ENCODE peak calls at places on chromosome 13, in nine cellular contexts. U is psoas muscle; H is ovary; I is mesenchymal stem cell; C is heart right ventricle; W is hepatocyte; E is mammary epithelial cell; B is spleen; P is effector memory CD4-positive, alpha-beta T cell. D is an unnamed sample. For H3K4me1, the result is how much of the 10 kb centered on the place peaks cover.

GRCh38 chr13:40559915-40560314 is 106.5 kb downstream of the FOXO1 start:
- DNase-seq in W (no peak), C (no peak), E (no peak), U (no peak), B (no peak), I (no peak), H (no peak), P (no peak), D (no peak)

GRCh38 chr13:98324105-98324504 is 147.0 kb upstream of the RNF113B start:
- DNase-seq in P (no peak), E (no peak), W (no peak), I (no peak), B (no peak), C (no peak), H (no peak), U (no peak), D (no peak)

GRCh38 chr13:83350569-83350968 is 531.7 kb downstream of the SLITRK1 start:
- DNase-seq in C (no peak), U (no peak), P (no peak), I (no peak), E (peak), W (no peak), B (no peak), H (no peak), D (no peak)

GRCh38 chr13:43054803-43055802 is 31.7 kb downstream of the DNAJC15 start:
- DNase-seq in U (no peak), H (no peak), C (peak), I (peak), P (no peak), E (peak), W (peak), B (no peak), D (peak)

GRCh38 chr13:24180743-24181384 is 20.3 kb downstream of the SPATA13 start:
- DNase-seq in W (no peak), I (peak), H (no peak), U (no peak), B (no peak), P (no peak), C (no peak), E (no peak), D (no peak)

GRCh38 chr13:80237646-80238045 is 103.3 kb downstream of the SPRY2 start:
- DNase-seq in E (no peak), C (no peak), H (no peak), U (no peak), P (no peak), B (no peak), W (no peak), I (peak), D (no peak)

GRCh38 chr13:59680429-59681024 is 483.2 kb downstream of the DIAPH3 start:
- DNase-seq in E (peak), P (no peak), U (no peak), B (no peak), C (no peak), W (no peak), H (no peak), I (peak), D (no peak)

GRCh38 chr13:66805657-66806056 is 424.5 kb downstream of the PCDH9 start:
- DNase-seq in I (no peak), H (no peak), E (no peak), W (no peak), U (no peak), P (no peak), C (no peak), B (no peak), D (peak)

GRCh38 chr13:66994498-66995365 is 235.4 kb downstream of the PCDH9 start:
- DNase-seq in C (no peak), B (peak), P (no peak), U (no peak), I (no peak), W (no peak), H (no peak), E (no peak), D (no peak)

GRCh38 chr13:71054358-71054757 is 812.6 kb downstream of the DACH1 start:
- DNase-seq in W (no peak), U (no peak), B (no peak), C (no peak), I (no peak), E (no peak), H (no peak), P (no peak), D (no peak)

GRCh38 chr13:74575729-74576125 is 441.5 kb upstream of the KLF12 start:
- DNase-seq in H (peak), B (peak), U (peak), W (peak), C (peak), I (peak), E (peak), P (peak), D (peak)

GRCh38 chr13:74910399-74910798 is 571.6 kb downstream of the TBC1D4 start:
- DNase-seq in P (no peak), H (no peak), E (no peak), I (no peak), B (no peak), W (no peak), C (no peak), U (no peak), D (no peak)

GRCh38 chr13:21242236-21242635 is 65.8 kb downstream of the MRPL57 start:
- DNase-seq in U (no peak), B (no peak), E (no peak), C (no peak), W (no peak), H (no peak), P (no peak), I (no peak), D (no peak)

GRCh38 chr13:80249906-80250513 is 90.9 kb downstream of the SPRY2 start:
- DNase-seq in W (no peak), B (no peak), H (no peak), I (no peak), C (no peak), U (no peak), E (no peak), P (no peak), D (no peak)

GRCh38 chr13:34577051-34577450 is 365.0 kb upstream of the NBEA start:
- DNase-seq in B (no peak), H (no peak), C (no peak), I (peak), E (peak), P (no peak), W (no peak), U (no peak), D (no peak)

GRCh38 chr13:50809133-50810090 is 34.1 kb downstream of the DLEU7 start:
- DNase-seq in E (no peak), H (no peak), W (no peak), I (peak), U (no peak), B (no peak), P (no peak), C (no peak), D (no peak)

GRCh38 chr13:113820813-113821651 is 42.8 kb downstream of the GAS6 start:
- DNase-seq in H (peak), B (peak), C (peak), E (peak), U (peak), W (peak), I (peak), P (no peak), D (peak)

GRCh38 chr13:46491641-46492040 is 61.3 kb upstream of the LRCH1 start:
- DNase-seq in C (no peak), W (no peak), U (no peak), E (no peak), B (no peak), P (no peak), I (no peak), H (no peak), D (no peak)

GRCh38 chr13:38283346-38283745 is 66.3 kb upstream of the UFM1 start:
- DNase-seq in B (no peak), W (no peak), U (no peak), C (no peak), I (peak), E (no peak), P (no peak), H (no peak), D (no peak)

GRCh38 chr13:93398167-93398566 is 171.6 kb downstream of the GPC6 start:
- DNase-seq in P (no peak), B (no peak), C (no peak), I (peak), U (no peak), E (no peak), W (no peak), H (no peak), D (no peak)

GRCh38 chr13:51776179-51776578 is 27.8 kb downstream of the DHRS12 start:
- DNase-seq in E (no peak), I (no peak), U (no peak), H (no peak), C (no peak), W (no peak), P (no peak), B (no peak), D (peak)

GRCh38 chr13:109297628-109298027 is 488.8 kb downstream of the IRS2 start:
- DNase-seq in C (no peak), U (no peak), E (peak), I (peak), P (no peak), H (no peak), B (no peak), W (no peak), D (no peak)

GRCh38 chr13:32224916-32225315 is 90.2 kb downstream of the ZAR1L start:
- DNase-seq in U (no peak), B (no peak), I (peak), H (no peak), C (no peak), E (no peak), P (no peak), W (no peak), D (no peak)

GRCh38 chr13:36313047-36313969 is 15.7 kb upstream of the CCDC169 start:
- DNase-seq in W (no peak), E (no peak), U (no peak), I (no peak), H (no peak), B (no peak), P (no peak), C (no peak), D (no peak)

GRCh38 chr13:55266644-55267043 is 1874.1 kb upstream of the PRR20A start:
- DNase-seq in E (no peak), U (no peak), C (no peak), P (no peak), W (no peak), B (no peak), I (no peak), H (no peak), D (no peak)

GRCh38 chr13:76004411-76004810 is 368.3 kb downstream of the LMO7 start:
- DNase-seq in B (no peak), W (no peak), I (no peak), E (peak), U (no peak), P (no peak), H (no peak), C (no peak), D (no peak)

GRCh38 chr13:113646921-113647340 is 11.1 kb downstream of the ATP4B start:
- DNase-seq in H (no peak), C (peak), E (no peak), B (peak), P (no peak), U (no peak), I (no peak), W (no peak), D (no peak)

GRCh38 chr13:98482476-98483444 is 94.1 kb downstream of the STK24 start:
- DNase-seq in U (peak), I (peak), H (peak), C (peak), E (peak), P (no peak), W (no peak), B (no peak), D (peak)

GRCh38 chr13:113064534-113065405 is 40.8 kb upstream of the F7 start:
- DNase-seq in W (no peak), P (no peak), B (peak), E (peak), C (peak), H (no peak), U (no peak), I (peak), D (peak)

GRCh38 chr13:107339209-107339608 is 771.3 kb upstream of the ARGLU1 start:
- DNase-seq in I (peak), U (no peak), B (no peak), P (no peak), C (no peak), W (no peak), E (no peak), H (no peak), D (no peak)

GRCh38 chr13:110554227-110554836 is 7.2 kb downstream of the RAB20 start:
- DNase-seq in I (no peak), U (no peak), E (no peak), C (no peak), B (peak), H (no peak), P (no peak), W (no peak), D (no peak)

GRCh38 chr13:110556224-110556606 is 5.3 kb downstream of the RAB20 start:
- DNase-seq in E (no peak), P (no peak), I (no peak), U (no peak), H (no peak), C (no peak), B (no peak), W (no peak), D (no peak)

GRCh38 chr13:110555601-110556223 is 5.8 kb downstream of the RAB20 start:
- DNase-seq in B (peak), U (no peak), W (peak), I (no peak), E (no peak), C (no peak), H (no peak), P (no peak), D (no peak)

GRCh38 chr13:110553417-110553816 is 8.1 kb downstream of the RAB20 start:
- DNase-seq in B (no peak), I (no peak), W (no peak), U (no peak), P (no peak), E (no peak), H (no peak), C (no peak), D (no peak)

DNA sequence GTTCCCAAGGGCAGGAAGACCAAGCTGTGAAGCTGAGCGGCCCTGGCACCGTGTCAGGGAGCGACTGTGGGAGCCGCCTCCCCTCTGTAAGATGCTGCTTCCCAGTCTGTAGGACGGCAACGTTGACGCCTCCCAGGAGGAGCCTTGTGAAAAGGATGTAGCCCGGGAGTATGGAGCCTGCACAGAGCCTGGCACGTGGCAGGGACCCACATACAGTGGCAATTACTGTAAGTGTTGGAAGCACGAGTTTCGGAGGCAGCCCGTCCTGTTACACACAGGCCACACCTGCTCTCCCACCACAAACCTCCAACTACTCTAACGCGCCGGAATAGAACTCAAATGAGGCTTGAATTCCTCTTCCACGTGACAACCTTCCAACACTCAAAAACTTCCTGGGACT is 6.6 kb downstream of the RAB20 start:
- DNase-seq in U (no peak), E (no peak), C (no peak), H (no peak), W (no peak), P (no peak), B (peak), I (no peak), D (no peak)
- H3K4me1 ChIP-seq in U (under half), E (under half), C (under half), H (under half), W (under half), P (under half), B (under half), I (under half), D (under half)

GRCh38 chr13:111917086-111917485 is 149.9 kb upstream of the SOX1 start:
- DNase-seq in I (no peak), W (no peak), B (peak), C (no peak), E (no peak), P (no peak), H (no peak), U (no peak), D (no peak)
- H3K4me1 ChIP-seq in I (under half), W (under half), B (under half), C (under half), E (under half), P (under half), H (under half), U (under half), D (under half)

DNA sequence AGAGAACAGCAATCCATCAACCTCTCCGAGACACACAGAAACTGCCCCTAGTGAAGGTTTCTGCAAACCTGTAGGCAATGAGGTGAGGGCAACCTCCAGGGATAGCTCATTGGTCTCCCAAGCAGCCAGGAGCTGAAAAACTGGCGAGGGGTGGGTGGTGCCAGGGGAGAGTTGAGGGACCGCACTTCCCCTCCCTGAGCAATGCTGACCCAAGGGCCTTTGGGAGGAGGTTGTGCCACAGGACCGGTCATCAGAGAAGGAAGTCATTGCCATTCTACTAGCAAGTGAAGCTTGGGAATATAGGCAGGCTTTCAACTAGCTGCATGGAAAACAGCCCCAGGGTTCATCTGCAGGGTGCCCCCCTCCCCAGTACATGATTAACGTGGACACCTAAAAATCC is 23.1 kb upstream of the MED4 start:
- DNase-seq in C (no peak), W (no peak), I (no peak), U (no peak), P (no peak), E (no peak), B (no peak), H (no peak), D (no peak)
- H3K4me1 ChIP-seq in C (under half), W (under half), I (under half), U (under half), P (under half), E (under half), B (under half), H (under half), D (under half)

DNA sequence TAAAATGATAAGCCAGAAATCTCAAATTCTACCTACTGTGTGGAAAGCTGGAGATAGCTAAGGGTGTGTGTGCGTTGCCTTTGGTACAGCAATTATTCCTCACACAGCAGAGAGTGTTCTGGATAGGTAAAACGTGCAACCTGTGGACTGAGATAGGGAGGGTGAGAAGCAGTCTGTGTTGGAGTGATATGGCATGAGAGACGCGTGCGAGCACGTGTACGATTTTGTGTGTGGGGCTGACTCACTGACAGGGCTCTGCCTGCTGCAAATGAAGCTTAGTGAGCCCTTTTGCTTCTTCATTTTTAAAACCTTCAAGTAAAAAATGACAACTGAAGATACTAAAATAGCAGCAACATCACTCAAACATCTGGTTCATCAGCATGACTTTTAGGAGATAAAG is 35.7 kb upstream of the SLC10A2 start:
- DNase-seq in P (no peak), I (no peak), E (peak), H (no peak), C (no peak), B (no peak), U (no peak), W (no peak), D (no peak)
- H3K4me1 ChIP-seq in P (under half), I (under half), E (under half), H (under half), C (under half), B (under half), U (under half), W (under half), D (under half)

D was measured in right cardiac atrium.